ENCODE peak calls at places on chromosome 12, in ten cellular contexts. V is DND-41, P is hepatocyte, O is neural progenitor cell, Q is H9, X is GM23338, F is SK-N-SH, W is OCI-LY7, U is fibroblast of lung, D is mammary epithelial cell. R is an unnamed sample. For H3K79me2, the result is how much of the 10 kb centered on the place peaks cover.

GRCh38 chr12:58833844-58834243 is 86.5 kb downstream of the LRIG3 start:
- DNase-seq in F (no peak), U (no peak), P (no peak), V (no peak), X (no peak), Q (no peak), O (no peak), W (no peak), D (no peak), R (no peak)

GRCh38 chr12:116282371-116283286 is 5.1 kb upstream of the MED13L start:
- DNase-seq in Q (no peak), O (peak), W (no peak), X (peak), U (no peak), F (no peak), D (no peak), V (no peak), P (no peak), R (no peak)

GRCh38 chr12:72010365-72010764 is 71.7 kb downstream of the TPH2 start:
- DNase-seq in W (no peak), U (peak), P (no peak), D (no peak), F (no peak), Q (no peak), O (no peak), X (no peak), V (no peak), R (no peak)

GRCh38 chr12:49225551-49226166 is 36.8 kb upstream of the TUBA1A start:
- DNase-seq in W (no peak), P (no peak), O (no peak), V (no peak), U (peak), X (peak), D (no peak), Q (peak), F (no peak), R (no peak)

GRCh38 chr12:103580026-103580425 is 7.0 kb upstream of the STAB2 start:
- DNase-seq in U (no peak), O (no peak), W (no peak), D (peak), P (no peak), Q (no peak), X (no peak), V (no peak), F (no peak), R (no peak)

GRCh38 chr12:7935773-7936581 is at the start of gene SLC2A3:
- DNase-seq in X (peak), P (peak), U (peak), V (peak), W (peak), Q (peak), D (peak), F (peak), O (peak), R (peak)

GRCh38 chr12:118436002-118436724 is 59.8 kb downstream of the SUDS3 start:
- DNase-seq in V (no peak), U (no peak), O (peak), W (peak), D (no peak), Q (peak), F (peak), P (peak), X (peak), R (no peak)

GRCh38 chr12:70366581-70367267 is 634 bp downstream of the KCNMB4 start:
- DNase-seq in F (peak), U (peak), W (peak), Q (peak), D (peak), X (peak), V (peak), P (peak), O (peak), R (no peak)

GRCh38 chr12:18970603-18971002 is 158.9 kb upstream of the PLEKHA5 start:
- DNase-seq in F (no peak), X (peak), W (no peak), U (peak), D (no peak), V (no peak), Q (peak), P (no peak), O (no peak), R (no peak)

GRCh38 chr12:125890983-125891382 is 825.7 kb downstream of the AACS start:
- DNase-seq in W (no peak), D (no peak), V (no peak), U (peak), O (peak), F (no peak), Q (no peak), P (no peak), X (no peak), R (no peak)

GRCh38 chr12:92034083-92034482 is 111.6 kb downstream of the BTG1 start:
- DNase-seq in F (no peak), X (no peak), V (peak), Q (no peak), P (no peak), D (peak), W (peak), U (no peak), O (no peak), R (no peak)

GRCh38 chr12:4388662-4389061 is 9.2 kb upstream of the FGF23 start:
- DNase-seq in D (no peak), Q (peak), W (no peak), U (no peak), F (no peak), X (no peak), V (no peak), O (no peak), P (no peak), R (no peak)

GRCh38 chr12:107660230-107660629 is 25.4 kb upstream of the PWP1 start:
- DNase-seq in F (no peak), U (no peak), Q (no peak), D (no peak), V (no peak), O (no peak), P (no peak), X (no peak), W (no peak), R (no peak)

GRCh38 chr12:12979731-12980259 is 20.3 kb downstream of the HEBP1 start:
- DNase-seq in P (peak), O (peak), V (no peak), X (peak), F (no peak), Q (no peak), D (peak), U (peak), W (no peak), R (no peak)

GRCh38 chr12:110355080-110355479 is 48.4 kb downstream of the ANAPC7 start:
- DNase-seq in W (peak), X (peak), O (peak), F (peak), P (no peak), D (no peak), Q (peak), U (peak), V (peak), R (no peak)

GRCh38 chr12:32344047-32344446 is 55.3 kb upstream of the FGD4 start:
- DNase-seq in V (no peak), D (no peak), O (no peak), P (no peak), F (no peak), X (peak), W (peak), Q (peak), U (no peak), R (no peak)

GRCh38 chr12:31518680-31519227 is 72.2 kb downstream of the DENND5B start:
- DNase-seq in W (peak), F (peak), U (peak), V (no peak), O (peak), P (peak), D (peak), X (peak), Q (peak), R (peak)

GRCh38 chr12:96338852-96339478 is 61.3 kb downstream of the CDK17 start:
- DNase-seq in X (no peak), F (no peak), W (no peak), P (peak), V (no peak), D (no peak), Q (no peak), O (no peak), U (no peak), R (no peak)

GRCh38 chr12:46660719-46661118 is 165.1 kb downstream of the SLC38A4 start:
- DNase-seq in P (no peak), U (no peak), X (no peak), F (no peak), O (no peak), W (no peak), V (no peak), Q (no peak), D (no peak), R (no peak)
- H3K4me2 ChIP-seq in P (peak), U (peak), X (no peak), F (peak), O (peak), W (no peak), V (no peak), Q (no peak), D (peak), R (peak)

GRCh38 chr12:98538031-98538430 is 22.6 kb downstream of the TMPO start:
- DNase-seq in W (no peak), Q (no peak), O (no peak), U (no peak), F (no peak), D (no peak), X (no peak), P (no peak), V (no peak), R (no peak)

GRCh38 chr12:98530068-98530467 is 14.7 kb downstream of the TMPO start:
- DNase-seq in X (no peak), V (no peak), F (no peak), P (no peak), U (no peak), O (no peak), D (no peak), Q (no peak), W (no peak), R (no peak)

GRCh38 chr12:98533723-98534251 is 18.4 kb downstream of the TMPO start:
- DNase-seq in D (no peak), X (no peak), W (no peak), F (no peak), Q (no peak), V (no peak), P (peak), U (no peak), O (no peak), R (no peak)

DNA sequence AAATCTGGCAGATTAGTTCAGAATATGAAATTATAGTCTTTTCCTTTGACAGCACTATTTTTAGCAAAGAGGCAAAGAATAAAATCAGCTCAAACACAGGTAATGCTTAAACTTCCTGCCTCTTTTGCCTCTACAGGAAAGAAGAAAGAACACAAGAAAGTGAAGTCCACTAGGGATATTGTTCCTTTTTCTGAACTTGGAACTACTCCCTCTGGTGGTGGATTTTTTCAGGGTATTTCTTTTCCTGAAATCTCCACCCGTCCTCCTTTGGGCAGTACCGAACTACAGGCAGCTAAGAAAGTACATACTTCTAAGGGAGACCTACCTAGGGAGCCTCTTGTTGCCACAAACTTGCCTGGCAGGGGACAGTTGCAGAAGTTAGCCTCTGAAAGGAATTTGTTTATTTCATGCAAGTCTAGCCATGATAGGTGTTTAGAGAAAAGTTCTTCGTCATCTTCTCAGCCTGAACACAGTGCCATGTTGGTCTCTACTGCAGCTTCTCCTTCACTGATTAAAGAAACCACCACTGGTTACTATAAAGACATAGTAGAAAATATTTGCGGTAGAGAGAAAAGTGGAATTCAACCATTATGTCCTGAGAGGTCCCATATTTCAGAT is 17.4 kb downstream of the TMPO start:
- DNase-seq in D (peak), X (peak), F (peak), U (peak), O (peak), V (no peak), P (peak), W (peak), Q (no peak), R (peak)
- H3K79me2 ChIP-seq in D (half or more), X (half or more), F (half or more), U (under half), O (half or more), V (half or more), P (half or more), W (half or more), Q (under half), R (under half)

GRCh38 chr12:63880742-63881141 is 36.2 kb downstream of the SRGAP1 start:
- DNase-seq in D (no peak), X (no peak), Q (no peak), V (no peak), O (no peak), U (no peak), P (no peak), W (no peak), F (no peak), R (no peak)
- TF ChIP-seq CTCF in D (no peak), X (no peak), Q (no peak), V (no peak), O (no peak), U (no peak), P (no peak), W (no peak), F (no peak), R (no peak)

GRCh38 chr12:80261403-80261802 is 162.1 kb downstream of the OTOGL start:
- DNase-seq in W (no peak), Q (no peak), X (no peak), D (no peak), V (no peak), P (no peak), F (no peak), U (no peak), O (no peak), R (no peak)

GRCh38 chr12:80262372-80263170 is 163.2 kb downstream of the OTOGL start:
- DNase-seq in P (no peak), D (no peak), X (no peak), V (no peak), O (no peak), W (no peak), U (peak), F (no peak), Q (no peak), R (no peak)

GRCh38 chr12:80264386-80264785 is 165.0 kb downstream of the OTOGL start:
- DNase-seq in U (peak), O (no peak), V (no peak), W (no peak), X (no peak), F (no peak), Q (no peak), P (no peak), D (no peak), R (no peak)

GRCh38 chr12:80268924-80269749 is 169.8 kb downstream of the OTOGL start:
- DNase-seq in U (peak), P (no peak), W (no peak), O (no peak), Q (no peak), X (no peak), D (peak), F (no peak), V (no peak), R (peak)

DNA sequence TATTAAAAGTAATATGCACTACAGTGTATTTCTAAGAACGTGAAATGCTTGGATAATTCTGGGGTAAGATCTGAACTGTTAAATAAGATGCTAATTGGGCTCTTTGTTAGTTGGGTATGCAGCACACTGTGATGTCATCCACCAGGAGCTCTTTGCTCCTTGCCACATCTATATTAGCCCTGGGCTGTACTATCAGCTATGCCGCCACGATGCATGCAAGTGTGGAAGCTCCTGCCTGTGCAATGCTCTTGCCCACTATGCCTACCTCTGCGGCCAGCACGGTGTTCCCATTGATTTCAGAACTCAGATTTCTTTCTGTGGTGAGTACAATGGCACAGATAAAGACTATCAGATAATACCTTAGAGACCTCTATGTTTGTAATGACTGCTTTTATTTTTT is 165.6 kb downstream of the OTOGL start:
- DNase-seq in W (no peak), V (no peak), F (no peak), X (no peak), P (no peak), O (no peak), D (no peak), U (no peak), Q (no peak), R (no peak)
- H3K4me2 ChIP-seq in W (no peak), V (no peak), F (no peak), X (no peak), P (no peak), O (no peak), D (no peak), U (no peak), Q (no peak), R (no peak)

DNA sequence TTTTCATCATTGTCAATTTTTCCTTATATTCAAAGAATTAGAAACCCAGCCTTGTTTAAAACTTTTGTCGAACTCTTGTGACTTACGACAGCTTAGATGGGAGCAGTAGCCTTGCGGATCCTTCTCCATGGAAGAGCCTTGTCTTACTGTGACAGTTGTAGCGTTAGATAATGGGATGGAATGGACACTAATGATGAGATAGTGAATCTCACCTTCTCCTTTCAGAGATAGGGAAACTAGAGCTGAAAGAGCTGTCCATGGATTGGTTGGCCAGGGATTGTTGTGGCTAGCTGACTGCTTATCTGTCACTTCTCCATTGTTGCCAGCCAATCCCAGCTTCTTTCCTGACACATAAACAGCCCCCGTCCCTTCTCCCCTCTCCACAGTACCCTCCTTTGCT is 59.4 kb downstream of the BHLHE41 start:
- DNase-seq in F (no peak), D (no peak), O (no peak), Q (no peak), W (no peak), X (no peak), P (no peak), V (no peak), U (no peak), R (no peak)
- H3K79me2 ChIP-seq in F (half or more), D (under half), O (under half), Q (under half), W (under half), X (under half), P (under half), V (under half), U (under half), R (under half)

GRCh38 chr12:124408822-124409517 is 114.1 kb downstream of the RFLNA start:
- DNase-seq in V (no peak), P (no peak), F (no peak), X (no peak), Q (no peak), U (no peak), D (no peak), O (no peak), W (no peak), R (no peak)

GRCh38 chr12:124405151-124405550 is 110.3 kb downstream of the RFLNA start:
- DNase-seq in W (no peak), D (no peak), X (no peak), P (no peak), F (no peak), O (no peak), Q (no peak), V (no peak), U (no peak), R (no peak)

GRCh38 chr12:124406043-124406442 is 111.2 kb downstream of the RFLNA start:
- DNase-seq in X (no peak), V (no peak), D (no peak), O (no peak), U (no peak), F (no peak), Q (no peak), P (no peak), W (no peak), R (no peak)

GRCh38 chr12:124405592-124405991 is 110.7 kb downstream of the RFLNA start:
- DNase-seq in O (no peak), W (no peak), X (no peak), F (no peak), P (no peak), V (no peak), D (no peak), Q (no peak), U (no peak), R (no peak)

DNA sequence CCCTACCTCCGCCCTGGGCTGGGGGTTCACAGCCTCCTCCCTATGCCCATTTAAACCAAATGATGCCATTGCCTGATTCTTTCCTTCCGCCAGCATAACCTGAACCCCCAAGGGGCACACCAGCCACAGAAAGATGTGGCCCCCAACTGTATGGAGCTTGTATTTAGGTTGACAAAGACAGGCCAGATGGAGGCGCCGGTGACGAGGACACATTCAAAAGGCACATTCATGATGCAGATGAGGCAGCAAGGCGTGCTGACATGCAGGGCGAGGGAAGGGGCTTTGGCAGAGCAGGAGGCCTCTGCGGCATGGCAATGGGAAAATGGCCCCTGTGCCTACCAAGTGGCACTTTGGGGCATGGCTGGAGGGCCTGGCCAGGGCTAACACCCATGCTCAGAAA is 112.2 kb downstream of the RFLNA start:
- DNase-seq in P (no peak), U (no peak), Q (peak), W (no peak), V (no peak), D (no peak), X (peak), O (no peak), F (no peak), R (no peak)
- TF ChIP-seq CTCF in P (no peak), U (no peak), Q (no peak), W (peak), V (no peak), D (no peak), X (peak), O (no peak), F (no peak), R (no peak)

GRCh38 chr12:68358532-68359485 is 26.6 kb upstream of the MDM1 start:
- DNase-seq in X (peak), O (peak), P (peak), V (peak), Q (peak), D (peak), U (peak), F (peak), W (peak), R (no peak)
- H3K4me2 ChIP-seq in X (peak), O (peak), P (peak), V (no peak), Q (peak), D (no peak), U (no peak), F (no peak), W (peak), R (no peak)

DNA sequence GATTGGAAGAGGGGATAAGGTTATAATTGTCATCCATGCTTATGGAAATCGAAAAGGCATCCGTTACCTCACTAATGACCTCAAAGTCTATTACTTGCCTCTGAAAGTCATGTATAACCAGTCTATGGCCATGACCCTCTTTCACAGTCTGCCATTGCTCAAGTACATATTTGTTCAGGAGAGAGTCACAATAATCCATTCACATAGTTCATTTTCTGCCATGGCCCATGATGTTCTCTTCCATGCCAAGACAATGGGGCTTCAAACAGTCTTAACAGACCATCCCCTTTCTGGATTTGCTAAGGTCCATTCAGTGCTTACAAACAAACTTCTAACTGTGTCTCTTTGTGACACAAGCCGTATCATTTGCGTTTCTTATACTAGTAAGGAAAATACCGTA is 5.4 kb downstream of the GAS2L3 start:
- DNase-seq in V (no peak), P (no peak), Q (no peak), O (no peak), F (no peak), D (no peak), W (no peak), U (no peak), X (no peak), R (no peak)
- H3K79me2 ChIP-seq in V (under half), P (half or more), Q (under half), O (half or more), F (half or more), D (half or more), W (under half), U (half or more), X (half or more), R (under half)